ENCODE peak calls at places on chromosomes 2 and 18, in four cellular contexts. One of them, this sample, is unnamed.

GRCh38 chr2:144358531-144358930 is 161.4 kb downstream of the ZEB2 start:
- DNase-seq in PC-3: no peak
- DNase-seq in upper lobe of left lung: no peak
- DNase-seq in right lobe of liver: no peak
- DNase-seq in this sample: no peak

GRCh38 chr2:112147382-112147781 is 9.2 kb downstream of the FBLN7 start:
- DNase-seq in PC-3: no peak
- DNase-seq in upper lobe of left lung: no peak
- DNase-seq in right lobe of liver: no peak
- DNase-seq in this sample: no peak

GRCh38 chr2:179264238-179265081 is at the start of gene SESTD1:
- DNase-seq in PC-3: peak; percentile 46
- DNase-seq in upper lobe of left lung: peak; percentile 77
- DNase-seq in right lobe of liver: peak; percentile 81
- DNase-seq in this sample: peak; percentile 75

GRCh38 chr2:240894006-240894405 is 1.9 kb downstream of the MAB21L4 start:
- DNase-seq in PC-3: no peak
- DNase-seq in upper lobe of left lung: no peak
- DNase-seq in right lobe of liver: no peak
- DNase-seq in this sample: no peak

GRCh38 chr2:127145255-127145899 is 38.4 kb upstream of the BIN1 start:
- DNase-seq in PC-3: peak; percentile 37
- DNase-seq in upper lobe of left lung: no peak
- DNase-seq in right lobe of liver: no peak
- DNase-seq in this sample: no peak

GRCh38 chr2:43519711-43520221 is 76.1 kb downstream of the THADA start:
- DNase-seq in PC-3: peak; percentile 54
- DNase-seq in upper lobe of left lung: no peak
- DNase-seq in right lobe of liver: no peak
- DNase-seq in this sample: no peak

GRCh38 chr2:176078440-176079284 is 5.1 kb downstream of the EVX2 start:
- DNase-seq in PC-3: no peak
- DNase-seq in upper lobe of left lung: no peak
- DNase-seq in right lobe of liver: no peak
- DNase-seq in this sample: no peak

GRCh38 chr18:22466608-22467390 is 49.1 kb upstream of the CTAGE1 start:
- DNase-seq in PC-3: peak; percentile 96
- DNase-seq in upper lobe of left lung: peak; percentile 44
- DNase-seq in right lobe of liver: no peak
- DNase-seq in this sample: no peak

GRCh38 chr2:233414777-233415570 is 60.7 kb downstream of the DGKD start:
- DNase-seq in PC-3: peak; percentile 91
- DNase-seq in upper lobe of left lung: peak; percentile 75
- DNase-seq in right lobe of liver: peak; percentile 73
- DNase-seq in this sample: no peak

GRCh38 chr2:174878537-174879147 is 114.4 kb upstream of the CHRNA1 start:
- DNase-seq in PC-3: peak; percentile 50
- DNase-seq in upper lobe of left lung: no peak
- DNase-seq in right lobe of liver: no peak
- DNase-seq in this sample: no peak

DNA sequence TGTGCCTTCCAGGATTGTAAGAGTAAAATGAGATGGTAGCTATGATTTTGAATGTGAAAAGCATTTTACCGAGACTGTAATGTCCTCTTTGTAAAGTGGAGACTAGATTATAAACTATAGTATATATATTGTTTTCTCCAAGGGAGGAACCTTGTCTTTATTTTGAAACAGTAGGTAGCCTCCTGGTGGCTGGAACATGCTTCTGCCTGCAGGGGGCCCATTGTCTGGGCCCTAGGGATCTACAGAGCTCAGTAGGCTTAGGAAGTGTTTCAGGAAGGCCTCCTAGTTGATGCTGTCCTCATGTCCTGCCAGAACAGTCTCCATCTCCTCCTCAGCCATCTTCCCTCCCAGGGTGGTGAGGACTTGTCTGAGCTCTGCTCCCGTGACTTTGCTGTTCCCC is 3.0 kb downstream of the PIKFYVE start:
- DNase-seq in PC-3: no peak
- DNase-seq in upper lobe of left lung: no peak
- DNase-seq in right lobe of liver: no peak
- DNase-seq in this sample: no peak
- TF ChIP-seq CTCF in PC-3: peak; percentile 36
- TF ChIP-seq CTCF in upper lobe of left lung: no peak
- TF ChIP-seq CTCF in right lobe of liver: no peak
- TF ChIP-seq CTCF in this sample: no peak

GRCh38 chr2:202488671-202489070 is 112.5 kb downstream of the BMPR2 start:
- DNase-seq in PC-3: no peak
- DNase-seq in upper lobe of left lung: no peak
- DNase-seq in right lobe of liver: no peak
- DNase-seq in this sample: no peak

GRCh38 chr2:202494300-202494699 is 118.2 kb downstream of the BMPR2 start:
- DNase-seq in PC-3: peak; percentile 22
- DNase-seq in upper lobe of left lung: peak; percentile 29
- DNase-seq in right lobe of liver: no peak
- DNase-seq in this sample: no peak

GRCh38 chr2:202490479-202490878 is 114.4 kb downstream of the BMPR2 start:
- DNase-seq in PC-3: no peak
- DNase-seq in upper lobe of left lung: no peak
- DNase-seq in right lobe of liver: no peak
- DNase-seq in this sample: no peak

GRCh38 chr2:202494856-202495604 is 118.9 kb downstream of the BMPR2 start:
- DNase-seq in PC-3: no peak
- DNase-seq in upper lobe of left lung: no peak
- DNase-seq in right lobe of liver: no peak
- DNase-seq in this sample: no peak

DNA sequence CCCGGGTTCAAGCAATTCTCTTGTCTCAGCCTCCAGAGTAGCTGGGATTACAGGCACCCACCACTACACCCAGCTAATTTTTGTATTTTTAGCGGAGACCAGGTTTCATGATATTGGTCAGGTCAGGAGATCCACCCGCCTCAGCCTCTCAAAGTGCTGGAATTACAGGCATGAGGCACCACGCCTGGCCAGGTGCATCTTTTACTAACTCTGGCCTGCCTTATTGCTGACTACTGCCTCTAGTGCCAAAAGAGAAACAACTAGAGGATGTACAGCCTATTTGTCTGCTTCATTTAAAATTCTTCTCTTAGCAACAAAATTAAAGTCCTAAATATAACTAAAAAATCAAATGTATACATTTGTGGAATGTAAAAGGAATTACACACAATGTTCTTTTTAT is 115.4 kb downstream of the BMPR2 start:
- DNase-seq in PC-3: no peak
- DNase-seq in upper lobe of left lung: no peak
- DNase-seq in right lobe of liver: no peak
- DNase-seq in this sample: no peak
- TF ChIP-seq CTCF in PC-3: peak; percentile 24
- TF ChIP-seq CTCF in upper lobe of left lung: no peak
- TF ChIP-seq CTCF in right lobe of liver: no peak
- TF ChIP-seq CTCF in this sample: no peak

GRCh38 chr2:69914235-69915049 is 467 bp upstream of the MXD1 start:
- DNase-seq in PC-3: peak; percentile 99
- DNase-seq in upper lobe of left lung: peak; percentile 100
- DNase-seq in right lobe of liver: peak; percentile 100
- DNase-seq in this sample: peak; percentile 92
- TF ChIP-seq CTCF in PC-3: peak; percentile 43
- TF ChIP-seq CTCF in upper lobe of left lung: peak; percentile 49
- TF ChIP-seq CTCF in right lobe of liver: peak; percentile 43
- TF ChIP-seq CTCF in this sample: no peak

GRCh38 chr2:162243305-162243693 is at the start of gene FAP:
- DNase-seq in PC-3: no peak
- DNase-seq in upper lobe of left lung: no peak
- DNase-seq in right lobe of liver: no peak
- DNase-seq in this sample: no peak
- TF ChIP-seq CTCF in PC-3: no peak
- TF ChIP-seq CTCF in upper lobe of left lung: no peak
- TF ChIP-seq CTCF in right lobe of liver: no peak
- TF ChIP-seq CTCF in this sample: no peak

GRCh38 chr2:134599236-134599635 is 119.6 kb downstream of the TMEM163 start:
- DNase-seq in PC-3: no peak
- DNase-seq in upper lobe of left lung: no peak
- DNase-seq in right lobe of liver: no peak
- DNase-seq in this sample: no peak
- TF ChIP-seq CTCF in PC-3: no peak
- TF ChIP-seq CTCF in upper lobe of left lung: no peak
- TF ChIP-seq CTCF in right lobe of liver: no peak
- TF ChIP-seq CTCF in this sample: no peak

GRCh38 chr18:12374398-12374797 is 2.6 kb downstream of the AFG3L2 start:
- DNase-seq in PC-3: no peak
- DNase-seq in upper lobe of left lung: no peak
- DNase-seq in right lobe of liver: no peak
- DNase-seq in this sample: no peak

GRCh38 chr18:12373771-12374116 is 3.3 kb downstream of the AFG3L2 start:
- DNase-seq in PC-3: no peak
- DNase-seq in upper lobe of left lung: no peak
- DNase-seq in right lobe of liver: no peak
- DNase-seq in this sample: no peak

GRCh38 chr18:12376718-12377555 is at the start of gene AFG3L2:
- DNase-seq in PC-3: peak; percentile 98
- DNase-seq in upper lobe of left lung: peak; percentile 100
- DNase-seq in right lobe of liver: peak; percentile 100
- DNase-seq in this sample: peak; percentile 100

GRCh38 chr18:12376034-12376717 is 851 bp downstream of the AFG3L2 start:
- DNase-seq in PC-3: peak; percentile 30
- DNase-seq in upper lobe of left lung: peak; percentile 23
- DNase-seq in right lobe of liver: no peak
- DNase-seq in this sample: no peak

GRCh38 chr18:12377556-12378553 is 828 bp upstream of the AFG3L2 start:
- DNase-seq in PC-3: no peak
- DNase-seq in upper lobe of left lung: no peak
- DNase-seq in right lobe of liver: no peak
- DNase-seq in this sample: no peak
- TF ChIP-seq CTCF in PC-3: no peak
- TF ChIP-seq CTCF in upper lobe of left lung: peak; percentile 55
- TF ChIP-seq CTCF in right lobe of liver: no peak
- TF ChIP-seq CTCF in this sample: no peak

GRCh38 chr2:101795033-101795432 is 97.5 kb downstream of the MAP4K4 start:
- DNase-seq in PC-3: no peak
- DNase-seq in upper lobe of left lung: no peak
- DNase-seq in right lobe of liver: no peak
- DNase-seq in this sample: no peak

GRCh38 chr2:101792208-101792607 is 94.7 kb downstream of the MAP4K4 start:
- DNase-seq in PC-3: no peak
- DNase-seq in upper lobe of left lung: no peak
- DNase-seq in right lobe of liver: no peak
- DNase-seq in this sample: no peak

GRCh38 chr2:101790856-101791255 is 93.3 kb downstream of the MAP4K4 start:
- DNase-seq in PC-3: no peak
- DNase-seq in upper lobe of left lung: no peak
- DNase-seq in right lobe of liver: no peak
- DNase-seq in this sample: no peak

GRCh38 chr2:101794141-101794540 is 96.6 kb downstream of the MAP4K4 start:
- DNase-seq in PC-3: no peak
- DNase-seq in upper lobe of left lung: no peak
- DNase-seq in right lobe of liver: no peak
- DNase-seq in this sample: no peak

DNA sequence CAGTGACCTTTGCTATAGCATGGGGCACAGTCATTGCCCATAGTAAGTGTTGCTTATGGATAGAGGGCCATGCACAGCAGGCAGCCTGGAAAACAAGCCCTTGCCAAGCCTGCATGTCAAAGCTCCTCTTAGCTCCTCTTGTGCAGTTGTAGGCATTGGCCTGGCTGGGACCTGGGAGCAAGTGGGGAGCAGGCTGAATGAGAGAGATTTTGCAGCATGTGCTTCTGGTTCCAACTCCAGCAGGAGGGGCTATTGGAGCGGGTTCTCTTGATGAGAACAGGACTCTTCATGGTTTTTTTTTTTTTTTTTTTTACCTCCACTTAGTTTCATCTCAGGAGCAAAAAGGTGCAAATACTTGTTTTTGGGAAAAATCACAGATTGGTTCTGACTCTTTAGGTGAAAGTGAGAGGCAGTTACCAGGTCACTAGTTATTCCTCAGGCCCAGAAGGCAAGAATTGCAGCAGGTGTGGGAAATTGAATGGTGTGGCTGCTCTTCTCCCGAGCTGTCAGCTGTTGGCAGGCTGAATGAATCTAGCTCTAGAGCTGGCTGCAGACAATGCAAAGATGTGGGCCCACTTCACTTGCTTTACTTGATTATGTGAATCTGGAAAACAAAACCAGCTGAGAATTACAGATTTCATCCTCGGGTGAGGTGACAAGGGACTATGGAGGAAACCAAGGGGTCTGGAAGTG is 95.9 kb downstream of the MAP4K4 start:
- DNase-seq in PC-3: no peak
- DNase-seq in upper lobe of left lung: no peak
- DNase-seq in right lobe of liver: no peak
- DNase-seq in this sample: no peak
- TF ChIP-seq CTCF in PC-3: peak; percentile 36
- TF ChIP-seq CTCF in upper lobe of left lung: no peak
- TF ChIP-seq CTCF in right lobe of liver: no peak
- TF ChIP-seq CTCF in this sample: no peak

DNA sequence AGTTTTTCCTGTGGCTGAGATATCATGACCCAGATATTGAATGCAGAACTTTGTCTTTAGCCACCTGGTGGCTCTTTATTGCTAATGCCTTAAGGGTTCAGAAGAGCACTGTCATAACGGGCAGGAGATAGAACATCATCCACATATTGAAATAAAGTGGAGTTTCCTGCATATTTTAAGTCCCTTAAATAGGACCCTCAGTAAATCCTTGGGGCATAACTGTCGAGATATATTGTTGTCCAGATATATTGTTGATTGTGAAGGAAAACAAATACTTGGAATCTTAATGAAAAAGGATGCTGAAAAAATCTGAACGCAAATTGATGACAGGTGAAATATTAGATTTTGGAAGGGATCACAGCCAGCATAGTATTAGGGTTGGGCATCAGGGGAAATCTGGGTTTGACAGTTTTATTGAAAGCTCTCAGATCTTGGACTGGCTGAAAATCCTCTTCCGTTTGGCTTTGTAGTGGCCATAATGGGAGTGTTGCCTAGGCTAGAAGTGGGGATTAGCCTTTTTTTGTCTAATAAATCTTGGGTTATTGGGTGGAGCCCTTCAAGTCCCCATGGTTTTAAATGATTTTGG is 13.9 kb upstream of the ZDBF2 start:
- DNase-seq in PC-3: peak; percentile 66
- DNase-seq in upper lobe of left lung: no peak
- DNase-seq in right lobe of liver: no peak
- DNase-seq in this sample: no peak
- TF ChIP-seq CTCF in PC-3: peak; percentile 67
- TF ChIP-seq CTCF in upper lobe of left lung: peak; percentile 25
- TF ChIP-seq CTCF in right lobe of liver: peak; percentile 45
- TF ChIP-seq CTCF in this sample: no peak

GRCh38 chr2:200300650-200301314 is 5.7 kb upstream of the SPATS2L start:
- DNase-seq in PC-3: peak; percentile 92
- DNase-seq in upper lobe of left lung: no peak
- DNase-seq in right lobe of liver: no peak
- DNase-seq in this sample: no peak
- TF ChIP-seq CTCF in PC-3: no peak
- TF ChIP-seq CTCF in upper lobe of left lung: no peak
- TF ChIP-seq CTCF in right lobe of liver: no peak
- TF ChIP-seq CTCF in this sample: no peak

GRCh38 chr2:169010180-169010579 is 20.9 kb downstream of the ABCB11 start:
- DNase-seq in PC-3: no peak
- DNase-seq in upper lobe of left lung: no peak
- DNase-seq in right lobe of liver: no peak
- DNase-seq in this sample: no peak
- TF ChIP-seq CTCF in PC-3: no peak
- TF ChIP-seq CTCF in upper lobe of left lung: no peak
- TF ChIP-seq CTCF in right lobe of liver: no peak
- TF ChIP-seq CTCF in this sample: no peak

This sample was measured in activated B cell treated with CpG ODN at 0.5 μM for 24 hours.